ENCODE peak calls at places on chromosomes 6 and 20, in four cellular contexts. One of them, this sample, is unnamed.

GRCh38 chr6:9875605-9876353 is 539.1 kb downstream of the TFAP2A start:
- DNase-seq in H9: no peak
- DNase-seq in H1: no peak
- DNase-seq in mesenchymal stem cell: no peak
- DNase-seq in this sample: no peak

GRCh38 chr6:42929928-42930360 is 664 bp downstream of the CNPY3 start:
- DNase-seq in H9: no peak
- DNase-seq in H1: no peak
- DNase-seq in mesenchymal stem cell: peak; percentile 89
- DNase-seq in this sample: no peak

GRCh38 chr6:89120371-89120770 is 2.5 kb upstream of the SRSF12 start:
- DNase-seq in H9: no peak
- DNase-seq in H1: no peak
- DNase-seq in mesenchymal stem cell: peak; percentile 20
- DNase-seq in this sample: no peak

GRCh38 chr20:13418263-13419229 is 197.5 kb downstream of the ISM1 start:
- DNase-seq in H9: no peak
- DNase-seq in H1: no peak
- DNase-seq in mesenchymal stem cell: peak; percentile 29
- DNase-seq in this sample: no peak

GRCh38 chr6:156647440-156647839 is 129.7 kb upstream of the ARID1B start:
- DNase-seq in H9: no peak
- DNase-seq in H1: no peak
- DNase-seq in mesenchymal stem cell: no peak
- DNase-seq in this sample: no peak

GRCh38 chr6:66478705-66479104 is 771.7 kb upstream of the EYS start:
- DNase-seq in H9: no peak
- DNase-seq in H1: no peak
- DNase-seq in mesenchymal stem cell: no peak
- DNase-seq in this sample: no peak

GRCh38 chr20:61933951-61934715 is 131.5 kb downstream of the TAF4 start:
- DNase-seq in H9: no peak
- DNase-seq in H1: peak; percentile 66
- DNase-seq in mesenchymal stem cell: no peak
- DNase-seq in this sample: no peak

GRCh38 chr6:4472953-4473642 is 303.1 kb upstream of the CDYL start:
- DNase-seq in H9: no peak
- DNase-seq in H1: no peak
- DNase-seq in mesenchymal stem cell: no peak
- DNase-seq in this sample: no peak

GRCh38 chr6:39933669-39934059 is 598 bp downstream of the MOCS1 start:
- DNase-seq in H9: no peak
- DNase-seq in H1: no peak
- DNase-seq in mesenchymal stem cell: no peak
- DNase-seq in this sample: no peak

GRCh38 chr6:37569999-37570776 is 70.5 kb upstream of the CCDC167 start:
- DNase-seq in H9: no peak
- DNase-seq in H1: no peak
- DNase-seq in mesenchymal stem cell: no peak
- DNase-seq in this sample: no peak

GRCh38 chr6:83378621-83379388 is 52.0 kb downstream of the ME1 start:
- DNase-seq in H9: no peak
- DNase-seq in H1: no peak
- DNase-seq in mesenchymal stem cell: peak; percentile 80
- DNase-seq in this sample: no peak

GRCh38 chr6:45791181-45791580 is 224.5 kb downstream of the CLIC5 start:
- DNase-seq in H9: no peak
- DNase-seq in H1: no peak
- DNase-seq in mesenchymal stem cell: peak; percentile 30
- DNase-seq in this sample: no peak

GRCh38 chr6:33126101-33126714 is 50.4 kb downstream of the HLA-DPB1 start:
- DNase-seq in H9: peak; percentile 73
- DNase-seq in H1: peak; percentile 91
- DNase-seq in mesenchymal stem cell: peak; percentile 25
- DNase-seq in this sample: no peak

DNA sequence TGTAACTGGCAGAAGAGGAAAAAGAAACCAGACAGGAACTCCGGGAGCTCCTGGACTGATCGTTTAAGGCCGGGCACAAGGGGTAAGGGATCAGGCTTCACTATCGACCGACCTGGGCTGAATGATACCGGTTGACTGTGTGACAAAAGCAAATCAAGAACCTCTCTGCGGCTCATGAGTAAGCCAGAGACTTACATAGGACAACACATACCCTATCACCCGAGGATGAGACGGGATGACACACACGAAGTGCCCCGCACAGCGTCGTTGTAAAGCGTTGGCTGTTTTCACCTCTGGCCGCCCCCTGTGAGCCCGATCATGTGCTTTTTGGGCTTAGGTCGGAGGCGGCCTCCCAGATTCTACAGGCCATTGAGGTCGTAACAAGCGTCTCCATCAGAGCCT is 695 bp upstream of the TGIF2 start:
- DNase-seq in H9: peak; percentile 51
- DNase-seq in H1: no peak
- DNase-seq in mesenchymal stem cell: peak; percentile 74
- DNase-seq in this sample: peak; percentile 39
- H2BK12ac ChIP-seq in H9: peak overlapping the region; percentile 85
- H2BK12ac ChIP-seq in H1: peak overlapping the region; percentile 89
- H2BK12ac ChIP-seq in mesenchymal stem cell: peak overlapping the region; percentile 96
- H2BK12ac ChIP-seq in this sample: peak overlapping the region; percentile 97

DNA sequence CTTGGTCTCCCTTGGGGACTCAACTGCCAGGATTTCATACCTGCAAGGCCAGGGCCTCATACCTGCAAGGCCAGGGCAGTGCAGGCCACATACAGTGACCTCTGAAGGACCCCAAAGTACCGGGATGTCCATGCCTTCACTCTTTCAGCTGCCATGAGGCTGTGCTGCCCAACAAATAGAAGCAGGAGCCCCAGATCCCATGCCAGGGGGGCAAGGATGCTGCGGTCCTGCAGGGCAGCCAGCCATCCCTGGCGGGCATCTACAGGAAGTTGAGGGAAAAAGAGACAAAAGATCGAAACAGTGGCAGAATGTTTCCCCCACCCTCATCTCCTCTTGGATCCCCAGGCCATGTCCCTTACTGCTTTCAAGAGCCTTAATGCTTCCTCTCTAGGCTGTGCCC is 799 bp downstream of the NRM start:
- DNase-seq in H9: no peak
- DNase-seq in H1: no peak
- DNase-seq in mesenchymal stem cell: no peak
- DNase-seq in this sample: no peak
- H2BK12ac ChIP-seq in H9: no peak overlapping the region
- H2BK12ac ChIP-seq in H1: peak overlapping the region; percentile 89
- H2BK12ac ChIP-seq in mesenchymal stem cell: no peak overlapping the region
- H2BK12ac ChIP-seq in this sample: no peak overlapping the region

DNA sequence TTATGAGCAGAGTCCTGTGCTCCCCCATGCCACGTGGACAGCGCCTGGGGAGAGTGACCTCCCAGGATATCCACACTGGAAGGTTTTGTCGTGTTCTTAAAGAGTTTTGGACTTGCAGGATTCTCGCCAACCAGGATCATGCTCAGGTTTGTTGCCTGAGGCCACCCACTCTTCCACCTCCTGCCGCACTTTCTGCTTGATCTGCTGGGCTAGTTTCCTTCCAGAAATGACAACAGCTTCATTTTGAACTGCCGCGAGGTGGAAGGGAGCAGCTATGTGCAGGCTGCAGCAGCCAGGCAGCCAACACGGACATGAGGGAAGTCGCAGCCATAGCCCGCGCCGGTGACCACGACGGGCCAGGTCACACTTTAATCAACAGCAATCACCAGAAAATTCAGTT is 27.7 kb upstream of the SEC63 start:
- DNase-seq in H9: no peak
- DNase-seq in H1: no peak
- DNase-seq in mesenchymal stem cell: no peak
- DNase-seq in this sample: no peak
- H2BK12ac ChIP-seq in H9: no peak overlapping the region
- H2BK12ac ChIP-seq in H1: no peak overlapping the region
- H2BK12ac ChIP-seq in mesenchymal stem cell: no peak overlapping the region
- H2BK12ac ChIP-seq in this sample: no peak overlapping the region

DNA sequence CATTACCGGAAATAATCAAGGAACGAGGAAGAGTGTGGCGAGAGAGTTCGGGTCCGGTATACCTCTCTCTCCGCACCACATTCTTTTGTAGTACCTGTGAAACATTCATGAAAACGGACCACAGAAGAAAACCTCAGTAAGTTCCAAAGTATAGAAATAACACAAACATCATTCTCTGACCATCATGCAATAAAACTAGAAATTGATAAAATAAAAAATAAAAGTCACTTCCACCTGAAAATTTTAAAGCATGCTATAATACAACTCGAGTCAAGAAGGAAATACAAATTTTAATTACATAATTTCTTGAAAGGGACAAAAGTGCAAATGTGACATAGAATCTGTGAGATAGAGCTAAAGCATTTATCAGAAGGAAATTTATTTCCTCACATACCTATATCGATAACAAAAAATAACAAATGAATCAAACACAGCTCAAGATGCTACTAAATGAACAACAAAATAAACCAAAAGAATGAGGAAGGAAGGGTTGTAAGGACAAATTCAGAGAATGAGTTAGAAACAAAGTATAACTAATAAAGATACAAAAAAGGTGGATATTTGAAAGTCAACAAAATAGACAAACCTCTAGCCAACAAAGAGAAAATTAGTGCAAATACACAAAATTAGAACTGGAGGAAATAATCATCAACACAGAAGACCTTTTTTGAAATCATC is 84.2 kb downstream of the TRIM27 start:
- DNase-seq in H9: no peak
- DNase-seq in H1: no peak
- DNase-seq in mesenchymal stem cell: no peak
- DNase-seq in this sample: no peak
- H2BK12ac ChIP-seq in H9: no peak overlapping the region
- H2BK12ac ChIP-seq in H1: no peak overlapping the region
- H2BK12ac ChIP-seq in mesenchymal stem cell: no peak overlapping the region
- H2BK12ac ChIP-seq in this sample: no peak overlapping the region

DNA sequence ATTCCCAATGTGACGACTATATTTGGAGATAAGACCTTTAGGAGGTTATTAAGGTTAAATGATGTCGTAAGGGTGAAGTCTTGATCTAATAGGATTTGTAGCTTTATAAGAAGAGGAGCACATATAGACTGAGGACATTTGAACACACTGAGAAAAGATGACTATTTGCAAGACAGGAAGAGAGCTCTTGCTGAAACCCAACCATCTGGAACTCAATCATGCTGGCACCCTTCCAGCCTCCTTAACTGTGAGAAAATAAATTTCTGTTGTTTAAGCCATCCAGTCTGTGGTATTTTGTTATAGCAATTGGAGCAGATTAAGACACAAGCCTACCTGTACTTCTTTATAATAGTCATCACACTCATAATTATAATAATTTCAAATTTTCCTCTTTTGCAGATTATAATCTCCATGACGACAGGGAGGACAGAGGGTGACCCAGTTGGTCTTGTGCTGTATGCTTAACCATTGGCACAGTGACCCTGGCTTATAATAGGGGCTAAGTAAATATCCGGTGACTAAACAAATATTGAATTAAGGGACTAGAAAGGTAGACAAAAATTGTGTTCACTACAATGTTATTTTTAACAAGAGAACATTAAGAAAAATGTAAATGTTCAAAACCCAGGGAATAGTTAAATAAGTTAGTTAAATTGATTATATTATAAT is 206.4 kb upstream of the HDDC2 start:
- DNase-seq in H9: no peak
- DNase-seq in H1: no peak
- DNase-seq in mesenchymal stem cell: peak; percentile 52
- DNase-seq in this sample: no peak
- H2BK12ac ChIP-seq in H9: no peak overlapping the region
- H2BK12ac ChIP-seq in H1: no peak overlapping the region
- H2BK12ac ChIP-seq in mesenchymal stem cell: no peak overlapping the region
- H2BK12ac ChIP-seq in this sample: no peak overlapping the region

GRCh38 chr6:31717499-31718222 is 2.5 kb downstream of the LY6G6D start:
- DNase-seq in H9: peak; percentile 85
- DNase-seq in H1: no peak
- DNase-seq in mesenchymal stem cell: no peak
- DNase-seq in this sample: no peak
- H2BK12ac ChIP-seq in H9: no peak overlapping the region
- H2BK12ac ChIP-seq in H1: no peak overlapping the region
- H2BK12ac ChIP-seq in mesenchymal stem cell: no peak overlapping the region
- H2BK12ac ChIP-seq in this sample: no peak overlapping the region

GRCh38 chr20:31718952-31719643 is 3.6 kb downstream of the BCL2L1 start:
- DNase-seq in H9: no peak
- DNase-seq in H1: no peak
- DNase-seq in mesenchymal stem cell: no peak
- DNase-seq in this sample: no peak
- H2BK12ac ChIP-seq in H9: no peak overlapping the region
- H2BK12ac ChIP-seq in H1: peak overlapping the region; percentile 94
- H2BK12ac ChIP-seq in mesenchymal stem cell: no peak overlapping the region
- H2BK12ac ChIP-seq in this sample: no peak overlapping the region

DNA sequence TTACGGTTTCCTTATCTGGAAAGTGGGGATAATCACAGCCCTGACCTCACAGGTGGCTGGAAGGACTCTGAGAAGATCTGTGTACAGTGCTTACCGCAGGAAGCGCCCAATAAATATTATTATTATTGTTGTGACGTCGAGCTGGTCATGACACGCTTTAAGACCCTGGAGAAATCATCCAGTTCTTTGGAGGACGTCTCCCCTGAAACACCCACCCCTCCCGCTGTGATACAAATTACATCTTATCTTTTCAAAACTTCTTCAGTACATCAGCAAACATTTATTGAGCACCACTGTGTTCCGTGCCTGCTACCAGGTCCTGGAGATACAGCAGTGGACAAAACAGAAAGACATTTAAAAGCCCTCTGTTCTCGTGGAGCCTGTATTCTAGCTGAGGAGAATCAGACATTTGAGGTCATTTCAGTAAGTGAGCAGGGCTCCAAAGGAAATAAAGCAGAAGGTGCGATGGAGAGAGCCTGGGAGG is 118.7 kb downstream of the CEBPB start:
- DNase-seq in H9: no peak
- DNase-seq in H1: no peak
- DNase-seq in mesenchymal stem cell: peak; percentile 90
- DNase-seq in this sample: no peak
- H2BK12ac ChIP-seq in H9: no peak overlapping the region
- H2BK12ac ChIP-seq in H1: peak overlapping the region; percentile 80
- H2BK12ac ChIP-seq in mesenchymal stem cell: peak overlapping the region; percentile 99
- H2BK12ac ChIP-seq in this sample: no peak overlapping the region

GRCh38 chr6:30881392-30881986 is 2.8 kb upstream of the DDR1 start:
- DNase-seq in H9: no peak
- DNase-seq in H1: no peak
- DNase-seq in mesenchymal stem cell: no peak
- DNase-seq in this sample: no peak
- H2BK12ac ChIP-seq in H9: no peak overlapping the region
- H2BK12ac ChIP-seq in H1: peak overlapping the region; percentile 89
- H2BK12ac ChIP-seq in mesenchymal stem cell: peak overlapping the region; percentile 67
- H2BK12ac ChIP-seq in this sample: peak overlapping the region; percentile 59